ENCODE peak calls at places on chromosomes 2 and 18, in ten cellular contexts. G is A172; T is mesenteric fat pad; H is stimulated activated CD4-positive, alpha-beta T cell treated with anti-CD3 and anti-CD28 coated beads, Interleukin-2, amount 100 ng/mL, for 4 hours; L is amniotic stem cell; Z is non-pigmented ciliary epithelial cell; M is HT1080; O is HuH-7; D is activated CD8-positive, alpha-beta memory T cell treated with anti-CD3 and anti-CD28 coated beads for 48 hours; Y is OCI-M1. S is an unnamed sample.

GRCh38 chr18:59145055-59145454 is 5.4 kb downstream of the SEC11C start:
- DNase-seq in G (no peak), T (no peak), H (no peak), L (no peak), Z (no peak), M (no peak), O (no peak), D (no peak), Y (no peak), S (no peak)

GRCh38 chr2:225112362-225113111 is 70.3 kb upstream of the DOCK10 start:
- DNase-seq in G (no peak), T (no peak), H (no peak), L (no peak), Z (no peak), M (no peak), O (no peak), D (no peak), Y (no peak), S (no peak)

GRCh38 chr18:76721207-76721996 is 101.0 kb upstream of the ZNF236 start:
- DNase-seq in G (no peak), T (no peak), H (peak; percentile 10), L (no peak), Z (no peak), M (no peak), O (no peak), D (peak; percentile 40), Y (no peak), S (no peak)

GRCh38 chr2:219270055-219270372 is 9.2 kb upstream of the DNAJB2 start:
- DNase-seq in G (no peak), T (no peak), H (no peak), L (no peak), Z (no peak), M (no peak), O (no peak), D (no peak), Y (no peak), S (no peak)

GRCh38 chr2:190682168-190682567 is 33.3 kb downstream of the NAB1 start:
- DNase-seq in G (peak; percentile 76), T (no peak), H (no peak), L (no peak), Z (peak; percentile 23), M (peak; percentile 76), O (no peak), D (no peak), Y (no peak), S (no peak)

GRCh38 chr2:29583104-29583503 is 338.3 kb downstream of the ALK start:
- DNase-seq in G (no peak), T (no peak), H (no peak), L (no peak), Z (no peak), M (no peak), O (no peak), D (no peak), Y (no peak), S (no peak)

GRCh38 chr2:205692095-205692494 is 9.8 kb downstream of the NRP2 start:
- DNase-seq in G (peak; percentile 75), T (no peak), H (no peak), L (no peak), Z (no peak), M (peak; percentile 72), O (no peak), D (no peak), Y (no peak), S (no peak)

GRCh38 chr18:32968228-32968627 is 195.4 kb upstream of the KLHL14 start:
- DNase-seq in G (no peak), T (no peak), H (no peak), L (no peak), Z (no peak), M (no peak), O (no peak), D (no peak), Y (no peak), S (no peak)

GRCh38 chr2:205370726-205371125 is 311.6 kb upstream of the NRP2 start:
- DNase-seq in G (no peak), T (no peak), H (no peak), L (no peak), Z (no peak), M (no peak), O (no peak), D (no peak), Y (no peak), S (no peak)

GRCh38 chr2:46131-46470 is 204 bp downstream of the FAM110C start:
- DNase-seq in G (no peak), T (no peak), H (no peak), L (no peak), Z (no peak), M (no peak), O (no peak), D (no peak), Y (no peak), S (no peak)

GRCh38 chr2:202104286-202104870 is 31.3 kb downstream of the KIAA2012 start:
- DNase-seq in G (peak; percentile 52), T (no peak), H (no peak), L (peak; percentile 14), Z (no peak), M (peak; percentile 58), O (peak; percentile 47), D (peak; percentile 2), Y (peak; percentile 83), S (no peak)

GRCh38 chr2:211867845-211868361 is 670.7 kb downstream of the ERBB4 start:
- DNase-seq in G (peak; percentile 46), T (no peak), H (no peak), L (no peak), Z (no peak), M (peak; percentile 68), O (no peak), D (no peak), Y (peak; percentile 44), S (no peak)

GRCh38 chr2:238493880-238494572 is 67.3 kb downstream of the ASB1 start:
- DNase-seq in G (no peak), T (no peak), H (no peak), L (no peak), Z (no peak), M (no peak), O (no peak), D (no peak), Y (no peak), S (no peak)

GRCh38 chr2:229202646-229203045 is 68.4 kb downstream of the PID1 start:
- DNase-seq in G (no peak), T (no peak), H (no peak), L (no peak), Z (no peak), M (no peak), O (no peak), D (no peak), Y (no peak), S (no peak)

GRCh38 chr18:394997-395383 is 105.5 kb downstream of the COLEC12 start:
- DNase-seq in G (peak; percentile 36), T (no peak), H (no peak), L (peak; percentile 37), Z (no peak), M (peak; percentile 32), O (no peak), D (no peak), Y (no peak), S (peak; percentile 91)

GRCh38 chr2:84217446-84217845 is 241.6 kb downstream of the SUCLG1 start:
- DNase-seq in G (no peak), T (no peak), H (no peak), L (no peak), Z (no peak), M (no peak), O (no peak), D (no peak), Y (no peak), S (no peak)

GRCh38 chr2:198900141-198900540 is 557.6 kb downstream of the SATB2 start:
- DNase-seq in G (no peak), T (no peak), H (no peak), L (no peak), Z (no peak), M (no peak), O (no peak), D (no peak), Y (no peak), S (no peak)

GRCh38 chr2:43178602-43179542 is 47.5 kb downstream of the ZFP36L2 start:
- DNase-seq in G (peak; percentile 85), T (no peak), H (no peak), L (peak; percentile 27), Z (peak; percentile 26), M (peak; percentile 89), O (no peak), D (no peak), Y (peak; percentile 98), S (peak; percentile 51)

GRCh38 chr2:71662665-71663394 is 209.5 kb downstream of the DYSF start:
- DNase-seq in G (no peak), T (no peak), H (no peak), L (no peak), Z (no peak), M (no peak), O (no peak), D (no peak), Y (no peak), S (no peak)

GRCh38 chr18:32688821-32689220 is 84.0 kb downstream of the KLHL14 start:
- DNase-seq in G (no peak), T (no peak), H (no peak), L (no peak), Z (no peak), M (peak; percentile 21), O (no peak), D (no peak), Y (no peak), S (no peak)

S was measured in BJ.